ENCODE peak calls at places on chromosomes 12 and 14, in eight cellular contexts. W is GM23338, I is OCI-LY7, T is MM.1S, Y is HCT116, X is GM23248, A is PC-3, B is neural progenitor cell. P is an unnamed sample.

GRCh38 chr14:26963696-26964095 is 365.9 kb upstream of the NOVA1 start:
- DNase-seq in I (no peak), X (no peak), A (peak; percentile 6), T (no peak), W (no peak), Y (no peak), B (peak; percentile 9), P (no peak)

GRCh38 chr14:75234173-75234855 is 44.3 kb upstream of the FOS start:
- DNase-seq in A (peak; percentile 46), X (peak; percentile 67), Y (peak; percentile 38), W (no peak), B (no peak), T (no peak), I (no peak), P (peak; percentile 83)

GRCh38 chr14:68391292-68392014 is 401.4 kb downstream of the ZFP36L1 start:
- DNase-seq in T (no peak), X (peak; percentile 83), B (no peak), Y (no peak), W (no peak), I (no peak), A (no peak), P (no peak)

GRCh38 chr14:20179880-20180279 is 10.8 kb upstream of the OR11G2 start:
- DNase-seq in I (no peak), T (no peak), Y (no peak), X (no peak), W (no peak), A (no peak), B (no peak), P (no peak)

GRCh38 chr14:64729386-64730060 is 25.3 kb downstream of the PLEKHG3 start:
- DNase-seq in I (no peak), W (no peak), B (no peak), X (no peak), T (no peak), Y (no peak), A (no peak), P (no peak)

GRCh38 chr12:7076493-7076892 is 15.8 kb downstream of the C1R start:
- DNase-seq in I (no peak), W (no peak), B (no peak), Y (no peak), X (no peak), A (no peak), T (no peak), P (no peak)

GRCh38 chr12:94717656-94718055 is 67.3 kb upstream of the TMCC3 start:
- DNase-seq in B (no peak), X (no peak), Y (no peak), W (no peak), T (no peak), A (peak; percentile 59), I (no peak), P (no peak)

GRCh38 chr14:100592972-100593371 is 5.8 kb upstream of the BEGAIN start:
- DNase-seq in I (no peak), A (no peak), X (no peak), B (no peak), Y (no peak), W (no peak), T (no peak), P (no peak)

GRCh38 chr12:117533687-117534086 is 172.3 kb upstream of the NOS1 start:
- DNase-seq in T (no peak), Y (no peak), X (no peak), I (no peak), W (no peak), B (no peak), A (no peak), P (no peak)

GRCh38 chr12:108301346-108301745 is 37.8 kb downstream of the CMKLR1 start:
- DNase-seq in W (no peak), Y (no peak), T (no peak), A (no peak), X (no peak), I (no peak), B (no peak), P (no peak)

GRCh38 chr12:106841471-106842302 is 67.2 kb downstream of the RIC8B start:
- DNase-seq in X (peak; percentile 69), B (peak; percentile 68), W (peak; percentile 59), Y (peak; percentile 31), A (peak; percentile 71), T (peak; percentile 42), I (peak; percentile 62), P (peak; percentile 61)

GRCh38 chr12:49979791-49980190 is 7.0 kb downstream of the AQP6 start:
- DNase-seq in X (no peak), W (no peak), T (no peak), B (no peak), Y (no peak), A (no peak), I (no peak), P (no peak)

GRCh38 chr12:52216107-52216506 is 16.9 kb upstream of the KRT7 start:
- DNase-seq in Y (no peak), W (no peak), A (peak; percentile 3), I (no peak), B (peak; percentile 44), T (no peak), X (no peak), P (no peak)

GRCh38 chr12:55732288-55732687 is 3.5 kb upstream of the CD63 start:
- DNase-seq in X (no peak), I (no peak), A (no peak), T (no peak), Y (no peak), W (no peak), B (no peak), P (no peak)

GRCh38 chr12:104738371-104738710 is 219.7 kb downstream of the SLC41A2 start:
- DNase-seq in I (no peak), T (no peak), B (no peak), W (no peak), X (no peak), A (no peak), Y (no peak), P (no peak)

GRCh38 chr14:30994681-30995620 is 30.5 kb upstream of the AP4S1 start:
- DNase-seq in Y (no peak), T (no peak), I (no peak), A (peak; percentile 33), W (no peak), X (peak; percentile 69), B (no peak), P (no peak)
- H4K20me1 ChIP-seq in Y (peaks cover 9% of the 10 kb centered on the region), T (no peaks in the 10 kb centered on the region), I (peaks cover 12% of the 10 kb centered on the region), A (peaks cover 6% of the 10 kb centered on the region), W (peaks cover 26% of the 10 kb centered on the region), X (no peaks in the 10 kb centered on the region), B (peaks cover 84% of the 10 kb centered on the region), P (peaks cover 84% of the 10 kb centered on the region)

GRCh38 chr12:47778842-47779241 is 5.8 kb downstream of the SLC48A1 start:
- DNase-seq in B (no peak), W (no peak), I (no peak), X (no peak), Y (no peak), A (no peak), T (no peak), P (no peak)
- H3K4me3 ChIP-seq in B (no peak overlapping the region), W (peak overlapping the region; percentile 35), I (no peak overlapping the region), X (no peak overlapping the region), Y (no peak overlapping the region), A (no peak overlapping the region), T (no peak overlapping the region), P (no peak overlapping the region)

GRCh38 chr12:12560587-12561304 is 1.9 kb downstream of the DUSP16 start:
- DNase-seq in I (peak; percentile 64), Y (no peak), A (peak; percentile 79), T (peak; percentile 53), W (peak; percentile 30), B (peak; percentile 25), X (peak; percentile 79), P (peak; percentile 77)
- TF ChIP-seq EZH2phosphoT487 in I (no peak), Y (no peak), A (no peak), T (no peak), W (no peak), B (no peak), X (no peak), P (no peak)

GRCh38 chr14:104693482-104694431 is 4.3 kb downstream of the INF2 start:
- DNase-seq in W (no peak), T (no peak), I (no peak), Y (no peak), B (no peak), A (no peak), X (no peak), P (no peak)

GRCh38 chr14:104696671-104697316 is 7.4 kb downstream of the INF2 start:
- DNase-seq in A (no peak), W (no peak), T (no peak), B (no peak), X (no peak), Y (no peak), I (no peak), P (no peak)

GRCh38 chr14:104694475-104694950 is 5.1 kb downstream of the INF2 start:
- DNase-seq in B (no peak), A (no peak), W (no peak), I (no peak), X (no peak), T (no peak), Y (no peak), P (no peak)

GRCh38 chr14:104695660-104696000 is 6.2 kb downstream of the INF2 start:
- DNase-seq in B (no peak), T (no peak), X (no peak), W (no peak), I (no peak), Y (no peak), A (no peak), P (no peak)

GRCh38 chr14:104694991-104695659 is 5.7 kb downstream of the INF2 start:
- DNase-seq in T (no peak), Y (no peak), W (no peak), B (no peak), I (no peak), X (no peak), A (peak; percentile 52), P (no peak)
- H4K20me1 ChIP-seq in T (no peaks in the 10 kb centered on the region), Y (no peaks in the 10 kb centered on the region), W (peaks cover 5% of the 10 kb centered on the region), B (peaks cover 39% of the 10 kb centered on the region), I (peaks cover 5% of the 10 kb centered on the region), X (peaks cover 3% of the 10 kb centered on the region), A (peaks cover 60% of the 10 kb centered on the region), P (peaks cover 46% of the 10 kb centered on the region)

GRCh38 chr14:70186826-70187483 is 1.8 kb downstream of the SLC8A3 start:
- DNase-seq in X (no peak), I (no peak), T (no peak), W (peak; percentile 81), Y (no peak), B (peak; percentile 49), A (no peak), P (peak; percentile 63)
- H3K4me3 ChIP-seq in X (peak overlapping the region; percentile 69), I (no peak overlapping the region), T (no peak overlapping the region), W (peak overlapping the region; percentile 88), Y (no peak overlapping the region), B (peak overlapping the region; percentile 76), A (no peak overlapping the region), P (peak overlapping the region; percentile 81)

P was measured in hepatocyte.